ENCODE peak calls at places on chromosomes 11 and 22, in four cellular contexts. One of them, this sample, is unnamed.

GRCh38 chr11:76773921-76774361 is 9.2 kb upstream of the TSKU start:
- DNase-seq in tibial artery: peak
- DNase-seq in epithelial cell of proximal tubule: no peak
- DNase-seq in NCI-H2081: no peak
- DNase-seq in this sample: no peak

GRCh38 chr11:46345131-46345597 is 2.1 kb upstream of the DGKZ start:
- DNase-seq in epithelial cell of proximal tubule: no peak
- DNase-seq in NCI-H2081: no peak
- DNase-seq in tibial artery: peak
- DNase-seq in this sample: no peak

GRCh38 chr11:8373519-8374432 is 110.1 kb upstream of the LMO1 start:
- DNase-seq in NCI-H2081: no peak
- DNase-seq in tibial artery: no peak
- DNase-seq in epithelial cell of proximal tubule: no peak
- DNase-seq in this sample: no peak

GRCh38 chr11:69300124-69301032 is 6.4 kb downstream of the MYEOV start:
- DNase-seq in NCI-H2081: no peak
- DNase-seq in tibial artery: no peak
- DNase-seq in epithelial cell of proximal tubule: no peak
- DNase-seq in this sample: no peak

GRCh38 chr22:28710112-28710888 is 30.7 kb upstream of the TTC28 start:
- DNase-seq in NCI-H2081: no peak
- DNase-seq in tibial artery: no peak
- DNase-seq in epithelial cell of proximal tubule: no peak
- DNase-seq in this sample: no peak

GRCh38 chr22:46526484-46526839 is 11.0 kb downstream of the CELSR1 start:
- DNase-seq in tibial artery: no peak
- DNase-seq in NCI-H2081: no peak
- DNase-seq in epithelial cell of proximal tubule: no peak
- DNase-seq in this sample: no peak

GRCh38 chr11:27396259-27396839 is 33.3 kb upstream of the CCDC34 start:
- DNase-seq in epithelial cell of proximal tubule: no peak
- DNase-seq in NCI-H2081: no peak
- DNase-seq in tibial artery: no peak
- DNase-seq in this sample: no peak

GRCh38 chr22:50269573-50270301 is 443 bp downstream of the MAPK11 start:
- DNase-seq in tibial artery: no peak
- DNase-seq in epithelial cell of proximal tubule: no peak
- DNase-seq in NCI-H2081: peak
- DNase-seq in this sample: no peak

GRCh38 chr11:132782102-132782501 is 750.2 kb downstream of the OPCML start:
- DNase-seq in epithelial cell of proximal tubule: no peak
- DNase-seq in tibial artery: no peak
- DNase-seq in NCI-H2081: peak
- DNase-seq in this sample: no peak

This sample was measured in NCI-H2107.